ENCODE peak calls at places on chromosomes 16 and 17, in seven cellular contexts. U, K, B, J, O, I and H are unnamed samples. For H3K9me3, the result is how much of the 10 kb centered on the place peaks cover.

GRCh38 chr17:61570118-61570517 is 20.9 kb downstream of the NACA2 start:
- DNase-seq in U (no peak), K (no peak), B (no peak), J (peak), O (peak), I (no peak), H (no peak)

GRCh38 chr17:59355030-59355694 is 23.7 kb downstream of the YPEL2 start:
- DNase-seq in U (no peak), K (no peak), B (no peak), J (no peak), O (no peak), I (no peak), H (no peak)

GRCh38 chr17:9472541-9472940 is 103.1 kb downstream of the STX8 start:
- DNase-seq in U (no peak), K (no peak), B (peak), J (peak), O (peak), I (no peak), H (no peak)

GRCh38 chr17:28720247-28720996 is 637 bp downstream of the RPL23A start:
- DNase-seq in U (no peak), K (no peak), B (no peak), J (no peak), O (no peak), I (no peak), H (no peak)

GRCh38 chr17:48995332-48995870 is 1.8 kb upstream of the IGF2BP1 start:
- DNase-seq in U (no peak), K (no peak), B (no peak), J (no peak), O (no peak), I (peak), H (no peak)

GRCh38 chr17:33521784-33522183 is 228.7 kb upstream of the ASIC2 start:
- DNase-seq in U (peak), K (no peak), B (no peak), J (no peak), O (no peak), I (peak), H (no peak)

GRCh38 chr17:78999056-78999768 is 10.4 kb downstream of the CANT1 start:
- DNase-seq in U (peak), K (no peak), B (no peak), J (no peak), O (no peak), I (no peak), H (no peak)

GRCh38 chr16:4936991-4937781 is at the start of gene PPL:
- DNase-seq in U (peak), K (peak), B (peak), J (no peak), O (no peak), I (peak), H (no peak)

GRCh38 chr17:65573283-65573603 is 11.8 kb upstream of the AXIN2 start:
- DNase-seq in U (no peak), K (no peak), B (no peak), J (no peak), O (no peak), I (no peak), H (no peak)

GRCh38 chr16:66494916-66495315 is 55.0 kb downstream of the TK2 start:
- DNase-seq in U (no peak), K (peak), B (no peak), J (no peak), O (no peak), I (no peak), H (no peak)

DNA sequence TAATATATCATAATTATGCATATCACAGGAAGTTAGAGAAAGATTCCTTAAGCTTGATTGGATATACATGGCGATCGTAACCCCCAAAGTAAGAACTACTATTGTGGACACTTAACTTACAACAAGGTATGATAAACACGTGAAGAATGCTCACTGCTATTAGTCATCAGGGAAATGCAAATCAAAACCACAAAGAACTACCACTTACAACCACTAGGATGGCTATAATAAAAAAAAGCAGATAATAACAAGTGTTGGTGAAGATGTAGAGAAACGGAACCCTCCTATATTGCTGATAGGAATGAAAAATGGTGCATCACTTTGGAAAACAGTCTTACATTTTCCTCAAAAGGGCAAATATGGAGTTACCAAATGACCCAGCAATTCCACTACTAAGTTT is 265.9 kb downstream of the SLC39A11 start:
- DNase-seq in U (no peak), K (no peak), B (no peak), J (no peak), O (peak), I (no peak), H (no peak)
- H3K9me3 ChIP-seq in U (under half), K (under half), B (under half), J (under half), O (under half), I (under half), H (under half)

GRCh38 chr16:23959069-23959800 is 123.5 kb downstream of the PRKCB start:
- DNase-seq in U (no peak), K (no peak), B (no peak), J (no peak), O (no peak), I (no peak), H (no peak)
- TF ChIP-seq CTCF in U (no peak), K (no peak), B (no peak), J (no peak), O (no peak), I (no peak), H (no peak)

GRCh38 chr17:53950858-53951250 is 128.1 kb downstream of the KIF2B start:
- DNase-seq in U (no peak), K (no peak), B (no peak), J (no peak), O (no peak), I (no peak), H (no peak)

GRCh38 chr17:53948323-53948722 is 125.6 kb downstream of the KIF2B start:
- DNase-seq in U (no peak), K (no peak), B (no peak), J (no peak), O (no peak), I (no peak), H (no peak)

GRCh38 chr17:53949473-53950090 is 126.9 kb downstream of the KIF2B start:
- DNase-seq in U (no peak), K (no peak), B (no peak), J (no peak), O (no peak), I (no peak), H (no peak)

GRCh38 chr17:53950207-53950857 is 127.6 kb downstream of the KIF2B start:
- DNase-seq in U (no peak), K (no peak), B (no peak), J (no peak), O (no peak), I (peak), H (no peak)
- H3K9me3 ChIP-seq in U (under half), K (under half), B (half or more), J (under half), O (under half), I (under half), H (under half)

GRCh38 chr17:40063915-40064531 is 1.3 kb downstream of the THRA start:
- DNase-seq in U (no peak), K (no peak), B (no peak), J (no peak), O (no peak), I (no peak), H (no peak)
- TF ChIP-seq CTCF in U (no peak), K (no peak), B (no peak), J (no peak), O (no peak), I (no peak), H (no peak)